ENCODE peak calls at places on chromosomes 5 and 9, in nine cellular contexts. One of them, this sample, is unnamed.

GRCh38 chr5:34731435-34732232 is 75.5 kb downstream of the RAI14 start:
- DNase-seq in choroid plexus epithelial cell: no peak
- DNase-seq in activated T-helper 1 cell treated with Interleukin-2 at 50 U/mL for 16 hours: no peak
- DNase-seq in heart left ventricle: no peak
- DNase-seq in neural progenitor cell: no peak
- DNase-seq in activated T-cell treated with anti-CD3 and anti-CD28 coated beads, Interleukin-2, amount 50 U/mL, for 72 hours: no peak
- DNase-seq in cardiac muscle cell: no peak
- DNase-seq in stimulated activated CD8-positive, alpha-beta memory T cell treated with anti-CD3 and anti-CD28 coated beads, Interleukin-12 subunit alpha, Interleukin-12 subunit beta, amount 100 ng/mL, for 4 hours: no peak
- DNase-seq in esophagus muscularis mucosa: no peak
- DNase-seq in this sample: peak; percentile 17

GRCh38 chr9:127129718-127130085 is 7.3 kb upstream of the ANGPTL2 start:
- DNase-seq in choroid plexus epithelial cell: no peak
- DNase-seq in activated T-helper 1 cell treated with Interleukin-2 at 50 U/mL for 16 hours: no peak
- DNase-seq in heart left ventricle: no peak
- DNase-seq in neural progenitor cell: no peak
- DNase-seq in activated T-cell treated with anti-CD3 and anti-CD28 coated beads, Interleukin-2, amount 50 U/mL, for 72 hours: no peak
- DNase-seq in cardiac muscle cell: no peak
- DNase-seq in stimulated activated CD8-positive, alpha-beta memory T cell treated with anti-CD3 and anti-CD28 coated beads, Interleukin-12 subunit alpha, Interleukin-12 subunit beta, amount 100 ng/mL, for 4 hours: no peak
- DNase-seq in esophagus muscularis mucosa: no peak
- DNase-seq in this sample: no peak

GRCh38 chr5:9398227-9398626 is 147.6 kb downstream of the SEMA5A start:
- DNase-seq in choroid plexus epithelial cell: peak; percentile 73
- DNase-seq in activated T-helper 1 cell treated with Interleukin-2 at 50 U/mL for 16 hours: no peak
- DNase-seq in heart left ventricle: no peak
- DNase-seq in neural progenitor cell: no peak
- DNase-seq in activated T-cell treated with anti-CD3 and anti-CD28 coated beads, Interleukin-2, amount 50 U/mL, for 72 hours: no peak
- DNase-seq in cardiac muscle cell: no peak
- DNase-seq in stimulated activated CD8-positive, alpha-beta memory T cell treated with anti-CD3 and anti-CD28 coated beads, Interleukin-12 subunit alpha, Interleukin-12 subunit beta, amount 100 ng/mL, for 4 hours: no peak
- DNase-seq in esophagus muscularis mucosa: no peak
- DNase-seq in this sample: no peak

GRCh38 chr9:18490591-18491370 is 16.8 kb downstream of the ADAMTSL1 start:
- DNase-seq in choroid plexus epithelial cell: peak; percentile 98
- DNase-seq in activated T-helper 1 cell treated with Interleukin-2 at 50 U/mL for 16 hours: no peak
- DNase-seq in heart left ventricle: peak; percentile 34
- DNase-seq in neural progenitor cell: no peak
- DNase-seq in activated T-cell treated with anti-CD3 and anti-CD28 coated beads, Interleukin-2, amount 50 U/mL, for 72 hours: no peak
- DNase-seq in cardiac muscle cell: no peak
- DNase-seq in stimulated activated CD8-positive, alpha-beta memory T cell treated with anti-CD3 and anti-CD28 coated beads, Interleukin-12 subunit alpha, Interleukin-12 subunit beta, amount 100 ng/mL, for 4 hours: no peak
- DNase-seq in esophagus muscularis mucosa: no peak
- DNase-seq in this sample: no peak

GRCh38 chr5:60633336-60633735 is 66.6 kb downstream of the DEPDC1B start:
- DNase-seq in choroid plexus epithelial cell: peak; percentile 92
- DNase-seq in activated T-helper 1 cell treated with Interleukin-2 at 50 U/mL for 16 hours: no peak
- DNase-seq in heart left ventricle: no peak
- DNase-seq in neural progenitor cell: no peak
- DNase-seq in activated T-cell treated with anti-CD3 and anti-CD28 coated beads, Interleukin-2, amount 50 U/mL, for 72 hours: no peak
- DNase-seq in cardiac muscle cell: no peak
- DNase-seq in stimulated activated CD8-positive, alpha-beta memory T cell treated with anti-CD3 and anti-CD28 coated beads, Interleukin-12 subunit alpha, Interleukin-12 subunit beta, amount 100 ng/mL, for 4 hours: no peak
- DNase-seq in esophagus muscularis mucosa: no peak
- DNase-seq in this sample: no peak

GRCh38 chr5:132487841-132488555 is 2.6 kb downstream of the IRF1 start:
- DNase-seq in choroid plexus epithelial cell: no peak
- DNase-seq in activated T-helper 1 cell treated with Interleukin-2 at 50 U/mL for 16 hours: no peak
- DNase-seq in heart left ventricle: peak; percentile 14
- DNase-seq in neural progenitor cell: no peak
- DNase-seq in activated T-cell treated with anti-CD3 and anti-CD28 coated beads, Interleukin-2, amount 50 U/mL, for 72 hours: peak; percentile 29
- DNase-seq in cardiac muscle cell: no peak
- DNase-seq in stimulated activated CD8-positive, alpha-beta memory T cell treated with anti-CD3 and anti-CD28 coated beads, Interleukin-12 subunit alpha, Interleukin-12 subunit beta, amount 100 ng/mL, for 4 hours: no peak
- DNase-seq in esophagus muscularis mucosa: peak; percentile 90
- DNase-seq in this sample: no peak

GRCh38 chr9:38008168-38009034 is 60.6 kb downstream of the SHB start:
- DNase-seq in choroid plexus epithelial cell: peak; percentile 94
- DNase-seq in activated T-helper 1 cell treated with Interleukin-2 at 50 U/mL for 16 hours: no peak
- DNase-seq in heart left ventricle: peak; percentile 72
- DNase-seq in neural progenitor cell: no peak
- DNase-seq in activated T-cell treated with anti-CD3 and anti-CD28 coated beads, Interleukin-2, amount 50 U/mL, for 72 hours: peak; percentile 77
- DNase-seq in cardiac muscle cell: no peak
- DNase-seq in stimulated activated CD8-positive, alpha-beta memory T cell treated with anti-CD3 and anti-CD28 coated beads, Interleukin-12 subunit alpha, Interleukin-12 subunit beta, amount 100 ng/mL, for 4 hours: peak; percentile 26
- DNase-seq in esophagus muscularis mucosa: no peak
- DNase-seq in this sample: no peak

GRCh38 chr9:14296462-14296861 is 17.5 kb downstream of the NFIB start:
- DNase-seq in choroid plexus epithelial cell: no peak
- DNase-seq in activated T-helper 1 cell treated with Interleukin-2 at 50 U/mL for 16 hours: no peak
- DNase-seq in heart left ventricle: peak; percentile 67
- DNase-seq in neural progenitor cell: no peak
- DNase-seq in activated T-cell treated with anti-CD3 and anti-CD28 coated beads, Interleukin-2, amount 50 U/mL, for 72 hours: no peak
- DNase-seq in cardiac muscle cell: no peak
- DNase-seq in stimulated activated CD8-positive, alpha-beta memory T cell treated with anti-CD3 and anti-CD28 coated beads, Interleukin-12 subunit alpha, Interleukin-12 subunit beta, amount 100 ng/mL, for 4 hours: no peak
- DNase-seq in esophagus muscularis mucosa: no peak
- DNase-seq in this sample: no peak

GRCh38 chr5:110106750-110107149 is 417.0 kb downstream of the MAN2A1 start:
- DNase-seq in choroid plexus epithelial cell: no peak
- DNase-seq in activated T-helper 1 cell treated with Interleukin-2 at 50 U/mL for 16 hours: no peak
- DNase-seq in heart left ventricle: no peak
- DNase-seq in neural progenitor cell: no peak
- DNase-seq in activated T-cell treated with anti-CD3 and anti-CD28 coated beads, Interleukin-2, amount 50 U/mL, for 72 hours: no peak
- DNase-seq in cardiac muscle cell: no peak
- DNase-seq in stimulated activated CD8-positive, alpha-beta memory T cell treated with anti-CD3 and anti-CD28 coated beads, Interleukin-12 subunit alpha, Interleukin-12 subunit beta, amount 100 ng/mL, for 4 hours: no peak
- DNase-seq in esophagus muscularis mucosa: no peak
- DNase-seq in this sample: no peak

GRCh38 chr5:171852255-171852681 is 66.7 kb downstream of the SMIM23 start:
- DNase-seq in choroid plexus epithelial cell: no peak
- DNase-seq in activated T-helper 1 cell treated with Interleukin-2 at 50 U/mL for 16 hours: no peak
- DNase-seq in heart left ventricle: no peak
- DNase-seq in neural progenitor cell: peak; percentile 27
- DNase-seq in activated T-cell treated with anti-CD3 and anti-CD28 coated beads, Interleukin-2, amount 50 U/mL, for 72 hours: no peak
- DNase-seq in cardiac muscle cell: no peak
- DNase-seq in stimulated activated CD8-positive, alpha-beta memory T cell treated with anti-CD3 and anti-CD28 coated beads, Interleukin-12 subunit alpha, Interleukin-12 subunit beta, amount 100 ng/mL, for 4 hours: no peak
- DNase-seq in esophagus muscularis mucosa: no peak
- DNase-seq in this sample: peak; percentile 71